ENCODE peak calls at places on chromosome 16, in five cellular contexts. G is kidney glomerular epithelial cell, B is astrocyte of the spinal cord, H is substantia nigra, Y is dermis microvascular lymphatic vessel endothelial cell. D is an unnamed sample.

GRCh38 chr16:497258-497657 is 30.3 kb upstream of the CAPN15 start:
- DNase-seq in G (no peak), B (peak; percentile 45), H (no peak), Y (no peak), D (no peak)

GRCh38 chr16:31569360-31569717 is 41.6 kb downstream of the AHSP start:
- DNase-seq in G (no peak), B (no peak), H (no peak), Y (no peak), D (no peak)

GRCh38 chr16:29198731-29199521 is 207.6 kb downstream of the NPIPB11 start:
- DNase-seq in G (no peak), B (no peak), H (no peak), Y (no peak), D (no peak)

GRCh38 chr16:27618140-27618539 is 68.2 kb downstream of the KATNIP start:
- DNase-seq in G (no peak), B (no peak), H (no peak), Y (no peak), D (no peak)

GRCh38 chr16:1013593-1013900 is 32.0 kb downstream of the SOX8 start:
- DNase-seq in G (no peak), B (no peak), H (no peak), Y (no peak), D (no peak)

GRCh38 chr16:57621521-57622268 is 6.7 kb upstream of the ADGRG1 start:
- DNase-seq in G (no peak), B (no peak), H (no peak), Y (no peak), D (peak; percentile 77)

GRCh38 chr16:30895592-30896202 is 717 bp upstream of the CTF1 start:
- DNase-seq in G (no peak), B (no peak), H (no peak), Y (no peak), D (no peak)

GRCh38 chr16:89042711-89043551 is 50.7 kb upstream of the ACSF3 start:
- DNase-seq in G (no peak), B (no peak), H (no peak), Y (no peak), D (no peak)

GRCh38 chr16:85473909-85474640 is 139.0 kb upstream of the GSE1 start:
- DNase-seq in G (no peak), B (no peak), H (no peak), Y (no peak), D (no peak)

GRCh38 chr16:15765880-15766279 is 90.9 kb downstream of the MYH11 start:
- DNase-seq in G (peak; percentile 9), B (no peak), H (no peak), Y (peak; percentile 40), D (peak; percentile 49)

GRCh38 chr16:68756250-68757051 is 19.4 kb downstream of the CDH1 start:
- DNase-seq in G (peak; percentile 72), B (no peak), H (no peak), Y (no peak), D (peak; percentile 97)

GRCh38 chr16:59993101-59993500 is 1259.0 kb upstream of the GOT2 start:
- DNase-seq in G (no peak), B (no peak), H (no peak), Y (no peak), D (no peak)

GRCh38 chr16:52488837-52489289 is 58.1 kb downstream of the TOX3 start:
- DNase-seq in G (no peak), B (no peak), H (no peak), Y (no peak), D (no peak)

GRCh38 chr16:62639890-62640289 is 603.7 kb upstream of the CDH8 start:
- DNase-seq in G (no peak), B (no peak), H (no peak), Y (no peak), D (no peak)

GRCh38 chr16:49615606-49616005 is 240.3 kb downstream of the ZNF423 start:
- DNase-seq in G (no peak), B (no peak), H (no peak), Y (no peak), D (no peak)

GRCh38 chr16:19118938-19119431 is 5.2 kb downstream of the ITPRIPL2 start:
- DNase-seq in G (peak; percentile 72), B (peak; percentile 95), H (no peak), Y (no peak), D (peak; percentile 90)

GRCh38 chr16:67277999-67278772 is 1.1 kb upstream of the PLEKHG4 start:
- DNase-seq in G (peak; percentile 41), B (peak; percentile 85), H (no peak), Y (no peak), D (peak; percentile 80)

GRCh38 chr16:85774136-85774535 is 23.2 kb upstream of the C16orf74 start:
- DNase-seq in G (no peak), B (no peak), H (no peak), Y (no peak), D (no peak)

GRCh38 chr16:27756206-27756970 is 206.4 kb downstream of the KATNIP start:
- DNase-seq in G (no peak), B (no peak), H (no peak), Y (no peak), D (no peak)

GRCh38 chr16:27972500-27972899 is 91.0 kb downstream of the GSG1L start:
- DNase-seq in G (peak; percentile 30), B (peak; percentile 11), H (no peak), Y (peak; percentile 47), D (peak; percentile 63)

GRCh38 chr16:11409398-11409797 is 64.1 kb downstream of the RMI2 start:
- DNase-seq in G (no peak), B (no peak), H (no peak), Y (no peak), D (no peak)

GRCh38 chr16:66342294-66342900 is 24.1 kb upstream of the CDH5 start:
- DNase-seq in G (no peak), B (no peak), H (no peak), Y (no peak), D (no peak)

GRCh38 chr16:77897831-77898540 is 109.6 kb downstream of the VAT1L start:
- DNase-seq in G (no peak), B (no peak), H (no peak), Y (no peak), D (no peak)

GRCh38 chr16:4763791-4764190 is 3.2 kb downstream of the ZNF500 start:
- DNase-seq in G (no peak), B (no peak), H (no peak), Y (no peak), D (no peak)

GRCh38 chr16:77223184-77223583 is 24.0 kb downstream of the SYCE1L start:
- DNase-seq in G (no peak), B (no peak), H (no peak), Y (no peak), D (peak; percentile 42)

GRCh38 chr16:85991425-85991824 is 92.5 kb downstream of the IRF8 start:
- DNase-seq in G (no peak), B (no peak), H (no peak), Y (no peak), D (no peak)

GRCh38 chr16:78210305-78210704 is 110.9 kb downstream of the WWOX start:
- DNase-seq in G (peak; percentile 28), B (peak; percentile 12), H (no peak), Y (no peak), D (peak; percentile 66)

GRCh38 chr16:61295311-61295710 is 740.9 kb downstream of the CDH8 start:
- DNase-seq in G (no peak), B (no peak), H (no peak), Y (no peak), D (no peak)

GRCh38 chr16:79170565-79171242 is 429.8 kb downstream of the MAF start:
- DNase-seq in G (no peak), B (no peak), H (no peak), Y (no peak), D (peak; percentile 26)

GRCh38 chr16:87741700-87742415 is 23.9 kb downstream of the KLHDC4 start:
- DNase-seq in G (no peak), B (no peak), H (no peak), Y (no peak), D (no peak)

GRCh38 chr16:57533618-57534336 is 2.6 kb downstream of the CCDC102A start:
- DNase-seq in G (no peak), B (no peak), H (no peak), Y (no peak), D (no peak)

D was measured in MCF 10A.